ENCODE peak calls at places on chromosome 4, in seven cellular contexts. V, W, I, U, G, D and X are unnamed samples.

GRCh38 chr4:158444621-158445020 is 77.1 kb upstream of the RXFP1 start:
- DNase-seq in V (no peak), W (no peak), I (no peak), U (no peak), G (no peak), D (no peak), X (no peak)

GRCh38 chr4:620201-620600 is 5.2 kb upstream of the PDE6B start:
- DNase-seq in V (no peak), W (no peak), I (no peak), U (no peak), G (no peak), D (no peak), X (no peak)

GRCh38 chr4:137961051-137961438 is 281.1 kb downstream of the SLC7A11 start:
- DNase-seq in V (no peak), W (peak; percentile 35), I (peak; percentile 91), U (peak; percentile 5), G (no peak), D (no peak), X (no peak)

GRCh38 chr4:6907658-6908191 is 1.9 kb upstream of the TBC1D14 start:
- DNase-seq in V (peak; percentile 50), W (no peak), I (peak; percentile 48), U (peak; percentile 68), G (no peak), D (peak; percentile 39), X (peak; percentile 42)

GRCh38 chr4:6576512-6576911 is 1.5 kb downstream of the MAN2B2 start:
- DNase-seq in V (peak; percentile 52), W (no peak), I (no peak), U (no peak), G (no peak), D (no peak), X (no peak)

GRCh38 chr4:134160211-134160610 is 41.4 kb downstream of the PABPC4L start:
- DNase-seq in V (no peak), W (no peak), I (no peak), U (no peak), G (no peak), D (no peak), X (no peak)

GRCh38 chr4:16537926-16538325 is 311.7 kb upstream of the TAPT1 start:
- DNase-seq in V (no peak), W (no peak), I (no peak), U (no peak), G (no peak), D (no peak), X (no peak)

GRCh38 chr4:99024481-99025275 is 29.2 kb downstream of the METAP1 start:
- DNase-seq in V (no peak), W (no peak), I (no peak), U (no peak), G (no peak), D (no peak), X (no peak)

GRCh38 chr4:54709281-54709854 is 51.6 kb downstream of the KIT start:
- DNase-seq in V (no peak), W (no peak), I (peak; percentile 2), U (no peak), G (no peak), D (no peak), X (no peak)

GRCh38 chr4:128600996-128601857 is 208.3 kb upstream of the JADE1 start:
- DNase-seq in V (peak; percentile 89), W (peak; percentile 31), I (peak; percentile 99), U (peak; percentile 90), G (no peak), D (no peak), X (no peak)

GRCh38 chr4:10088135-10089010 is 28.2 kb downstream of the WDR1 start:
- DNase-seq in V (no peak), W (no peak), I (no peak), U (no peak), G (no peak), D (no peak), X (no peak)

GRCh38 chr4:98568896-98569663 is 89.3 kb downstream of the TSPAN5 start:
- DNase-seq in V (no peak), W (no peak), I (no peak), U (no peak), G (no peak), D (no peak), X (no peak)

GRCh38 chr4:152486414-152487389 is 49.2 kb downstream of the FBXW7 start:
- DNase-seq in V (peak; percentile 11), W (no peak), I (no peak), U (no peak), G (no peak), D (no peak), X (no peak)

GRCh38 chr4:73197220-73197619 is 61.4 kb downstream of the ANKRD17 start:
- DNase-seq in V (no peak), W (no peak), I (peak; percentile 20), U (no peak), G (no peak), D (no peak), X (no peak)

GRCh38 chr4:80507507-80507906 is 172.0 kb downstream of the CFAP299 start:
- DNase-seq in V (no peak), W (no peak), I (no peak), U (no peak), G (no peak), D (no peak), X (no peak)

GRCh38 chr4:2292679-2293108 is 30.8 kb upstream of the MXD4 start:
- DNase-seq in V (peak; percentile 62), W (peak; percentile 49), I (peak; percentile 45), U (peak; percentile 3), G (no peak), D (no peak), X (no peak)

GRCh38 chr4:129037093-129037492 is 56.2 kb downstream of the SCLT1 start:
- DNase-seq in V (no peak), W (no peak), I (no peak), U (no peak), G (no peak), D (no peak), X (no peak)

GRCh38 chr4:88240297-88240714 is 44.1 kb downstream of the PPM1K start:
- DNase-seq in V (no peak), W (no peak), I (peak; percentile 17), U (no peak), G (no peak), D (no peak), X (no peak)

GRCh38 chr4:109383823-109384222 is 49.8 kb upstream of the SEC24B start:
- DNase-seq in V (no peak), W (no peak), I (no peak), U (no peak), G (no peak), D (no peak), X (no peak)

DNA sequence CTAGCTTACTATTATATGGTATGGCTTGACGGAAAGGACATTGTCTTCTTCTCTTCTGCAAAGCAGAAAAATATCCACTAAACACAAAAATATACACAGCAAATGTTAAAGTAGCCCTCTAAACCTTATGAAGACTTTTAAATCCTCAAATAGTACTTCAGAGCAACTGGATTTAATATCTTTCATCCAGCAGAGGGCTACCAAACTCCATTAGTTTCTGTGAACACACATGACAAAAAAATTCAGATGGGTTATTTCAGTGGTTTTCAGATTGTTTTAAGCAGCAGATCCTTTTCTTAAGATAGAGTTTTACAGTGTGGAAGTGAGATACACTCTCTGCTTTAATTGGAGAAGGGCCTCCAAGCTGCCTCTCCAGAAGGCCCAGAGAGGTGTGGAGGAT is 56.6 kb downstream of the ANK2 start:
- DNase-seq in V (no peak), W (peak; percentile 11), I (peak; percentile 71), U (peak; percentile 68), G (no peak), D (no peak), X (no peak)
- TF ChIP-seq CTCF in V (peak; percentile 51), W (peak; percentile 44), I (peak; percentile 30), U (peak; percentile 72), G (peak; percentile 64), D (peak; percentile 38), X (peak; percentile 26)

GRCh38 chr4:139564502-139564901 is 8.5 kb upstream of the SETD7 start:
- DNase-seq in V (no peak), W (no peak), I (no peak), U (no peak), G (no peak), D (no peak), X (no peak)
- TF ChIP-seq CTCF in V (peak; percentile 45), W (peak; percentile 25), I (peak; percentile 10), U (no peak), G (no peak), D (no peak), X (no peak)

GRCh38 chr4:156763511-156763910 is 208.1 kb downstream of the PDGFC start:
- DNase-seq in V (no peak), W (no peak), I (peak; percentile 33), U (no peak), G (no peak), D (no peak), X (no peak)

GRCh38 chr4:156762851-156763250 is 208.7 kb downstream of the PDGFC start:
- DNase-seq in V (no peak), W (no peak), I (no peak), U (no peak), G (no peak), D (no peak), X (no peak)

GRCh38 chr4:156765277-156765676 is 206.3 kb downstream of the PDGFC start:
- DNase-seq in V (no peak), W (no peak), I (peak; percentile 24), U (no peak), G (no peak), D (no peak), X (no peak)

GRCh38 chr4:156764846-156765245 is 206.8 kb downstream of the PDGFC start:
- DNase-seq in V (no peak), W (no peak), I (no peak), U (no peak), G (no peak), D (no peak), X (no peak)

DNA sequence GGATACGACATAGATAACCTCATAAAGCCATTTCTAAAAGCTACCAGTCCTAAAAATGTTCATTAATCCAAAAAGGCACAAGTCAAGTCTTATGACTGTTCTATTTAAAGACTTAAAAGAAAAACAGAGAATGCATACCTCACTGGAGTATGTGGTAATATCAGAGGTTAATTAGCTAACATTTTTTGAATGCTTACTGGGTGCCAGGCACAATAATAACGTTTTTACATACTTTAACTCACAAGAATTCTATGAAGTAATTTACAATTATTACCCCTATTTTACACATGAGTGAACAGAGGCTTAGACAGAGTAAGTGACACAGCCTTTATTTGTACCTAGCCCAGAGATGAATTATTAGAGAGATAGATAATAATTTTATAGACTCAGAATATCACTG is 207.5 kb downstream of the PDGFC start:
- DNase-seq in V (no peak), W (no peak), I (peak; percentile 51), U (no peak), G (no peak), D (no peak), X (no peak)
- TF ChIP-seq CTCF in V (no peak), W (no peak), I (no peak), U (no peak), G (no peak), D (no peak), X (no peak)

DNA sequence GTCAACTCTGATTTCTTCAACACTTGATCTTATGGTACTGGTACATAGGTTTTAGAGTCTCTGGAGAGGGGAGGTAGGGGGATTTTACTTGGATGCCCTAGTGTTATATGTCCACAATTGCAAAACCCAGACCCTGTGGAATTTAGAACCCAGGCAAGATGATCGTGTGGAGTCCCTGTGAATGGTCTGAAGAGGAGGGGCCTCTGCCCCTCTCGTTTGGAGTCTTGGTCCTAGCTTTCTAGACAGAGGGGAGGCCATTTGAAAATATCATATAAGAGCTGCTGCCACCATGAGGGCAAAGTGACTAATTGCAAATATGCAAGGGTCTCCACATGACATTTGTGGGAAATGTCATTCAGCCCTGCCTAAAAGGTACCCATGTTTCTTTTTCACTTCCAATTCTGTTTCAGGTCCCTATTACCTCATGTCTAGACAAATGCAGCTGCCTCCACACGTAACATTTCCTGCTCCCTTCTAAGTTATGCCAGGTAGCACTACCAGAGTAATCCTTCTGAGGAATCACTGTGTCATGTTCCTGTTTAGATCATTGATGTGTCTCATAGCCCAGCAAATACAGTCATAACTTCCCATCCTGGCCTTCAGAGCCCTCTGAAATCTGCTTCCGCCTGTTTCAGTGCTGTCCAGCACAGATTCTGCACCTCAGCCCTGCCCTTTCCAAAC is 126.8 kb downstream of the KLHL8 start:
- DNase-seq in V (peak; percentile 63), W (no peak), I (peak; percentile 69), U (peak; percentile 65), G (peak; percentile 45), D (peak; percentile 43), X (peak; percentile 57)
- TF ChIP-seq CTCF in V (peak; percentile 77), W (peak; percentile 55), I (peak; percentile 43), U (peak; percentile 65), G (peak; percentile 74), D (peak; percentile 67), X (peak; percentile 69)